ENCODE peak calls at places on chromosomes 16 and 17, in four cellular contexts. One of them, this sample, is unnamed.

GRCh38 chr17:61477204-61477834 is 25.1 kb downstream of the TBX4 start:
- DNase-seq in brain microvascular endothelial cell: no peak
- DNase-seq in H9: peak; percentile 36
- DNase-seq in fibroblast of lung: no peak
- DNase-seq in this sample: no peak

GRCh38 chr16:70416748-70417616 is 21.9 kb downstream of the ST3GAL2 start:
- DNase-seq in brain microvascular endothelial cell: no peak
- DNase-seq in H9: no peak
- DNase-seq in fibroblast of lung: no peak
- DNase-seq in this sample: no peak

GRCh38 chr17:3695723-3696411 is at the start of gene P2RX5:
- DNase-seq in brain microvascular endothelial cell: no peak
- DNase-seq in H9: peak; percentile 84
- DNase-seq in fibroblast of lung: peak; percentile 21
- DNase-seq in this sample: no peak

GRCh38 chr17:8518346-8518745 is 82.7 kb downstream of the NDEL1 start:
- DNase-seq in brain microvascular endothelial cell: no peak
- DNase-seq in H9: no peak
- DNase-seq in fibroblast of lung: no peak
- DNase-seq in this sample: no peak

GRCh38 chr16:81180578-81180977 is 57.9 kb upstream of the BCO1 start:
- DNase-seq in brain microvascular endothelial cell: no peak
- DNase-seq in H9: no peak
- DNase-seq in fibroblast of lung: no peak
- DNase-seq in this sample: no peak

GRCh38 chr17:80668375-80669149 is 123.9 kb downstream of the RPTOR start:
- DNase-seq in brain microvascular endothelial cell: no peak
- DNase-seq in H9: no peak
- DNase-seq in fibroblast of lung: no peak
- DNase-seq in this sample: no peak

GRCh38 chr16:53087101-53087500 is 32.3 kb downstream of the CHD9 start:
- DNase-seq in brain microvascular endothelial cell: peak; percentile 13
- DNase-seq in H9: no peak
- DNase-seq in fibroblast of lung: peak; percentile 58
- DNase-seq in this sample: no peak

GRCh38 chr16:67326472-67327309 is at the start of the genes KCTD19 and LRRC36:
- DNase-seq in brain microvascular endothelial cell: no peak
- DNase-seq in H9: peak; percentile 97
- DNase-seq in fibroblast of lung: no peak
- DNase-seq in this sample: no peak

GRCh38 chr17:948284-948852 is 31.2 kb downstream of the NXN start:
- DNase-seq in brain microvascular endothelial cell: no peak
- DNase-seq in H9: peak; percentile 87
- DNase-seq in fibroblast of lung: no peak
- DNase-seq in this sample: no peak

GRCh38 chr17:72609501-72609900 is 483.0 kb downstream of the SLC39A11 start:
- DNase-seq in brain microvascular endothelial cell: peak; percentile 54
- DNase-seq in H9: no peak
- DNase-seq in fibroblast of lung: peak; percentile 89
- DNase-seq in this sample: peak; percentile 85

GRCh38 chr16:89923640-89924297 is 627 bp downstream of the TUBB3 start:
- DNase-seq in brain microvascular endothelial cell: no peak
- DNase-seq in H9: peak; percentile 65
- DNase-seq in fibroblast of lung: no peak
- DNase-seq in this sample: no peak

GRCh38 chr17:10737168-10737622 is 7.4 kb upstream of the TMEM220 start:
- DNase-seq in brain microvascular endothelial cell: peak; percentile 47
- DNase-seq in H9: peak; percentile 75
- DNase-seq in fibroblast of lung: peak; percentile 37
- DNase-seq in this sample: peak; percentile 55

GRCh38 chr16:58854392-58854791 is 120.3 kb upstream of the GOT2 start:
- DNase-seq in brain microvascular endothelial cell: no peak
- DNase-seq in H9: no peak
- DNase-seq in fibroblast of lung: no peak
- DNase-seq in this sample: no peak

GRCh38 chr16:27434141-27435051 is 32.4 kb downstream of the IL21R start:
- DNase-seq in brain microvascular endothelial cell: no peak
- DNase-seq in H9: peak; percentile 19
- DNase-seq in fibroblast of lung: no peak
- DNase-seq in this sample: no peak

GRCh38 chr17:50630524-50631194 is 4.0 kb upstream of the ABCC3 start:
- DNase-seq in brain microvascular endothelial cell: no peak
- DNase-seq in H9: peak; percentile 79
- DNase-seq in fibroblast of lung: no peak
- DNase-seq in this sample: peak; percentile 73

GRCh38 chr17:33291248-33292183 is 1.6 kb downstream of the ASIC2 start:
- DNase-seq in brain microvascular endothelial cell: no peak
- DNase-seq in H9: peak; percentile 81
- DNase-seq in fibroblast of lung: peak; percentile 75
- DNase-seq in this sample: peak; percentile 13

GRCh38 chr16:53944026-53944425 is 240.1 kb downstream of the FTO start:
- DNase-seq in brain microvascular endothelial cell: no peak
- DNase-seq in H9: no peak
- DNase-seq in fibroblast of lung: peak; percentile 9
- DNase-seq in this sample: peak; percentile 49

GRCh38 chr16:31016018-31016417 is 5.6 kb upstream of the STX1B start:
- DNase-seq in brain microvascular endothelial cell: no peak
- DNase-seq in H9: no peak
- DNase-seq in fibroblast of lung: no peak
- DNase-seq in this sample: no peak

GRCh38 chr17:2965621-2966275 is 97.7 kb downstream of the OR1D5 start:
- DNase-seq in brain microvascular endothelial cell: peak; percentile 70
- DNase-seq in H9: peak; percentile 26
- DNase-seq in fibroblast of lung: peak; percentile 70
- DNase-seq in this sample: peak; percentile 63

GRCh38 chr16:48133455-48134226 is 22.2 kb downstream of the ABCC12 start:
- DNase-seq in brain microvascular endothelial cell: no peak
- DNase-seq in H9: no peak
- DNase-seq in fibroblast of lung: no peak
- DNase-seq in this sample: no peak

GRCh38 chr17:81013642-81014041 is 21.3 kb upstream of the BAIAP2 start:
- DNase-seq in brain microvascular endothelial cell: no peak
- DNase-seq in H9: no peak
- DNase-seq in fibroblast of lung: no peak
- DNase-seq in this sample: no peak

GRCh38 chr16:51816929-51817328 is 665.9 kb upstream of the SALL1 start:
- DNase-seq in brain microvascular endothelial cell: peak; percentile 55
- DNase-seq in H9: no peak
- DNase-seq in fibroblast of lung: no peak
- DNase-seq in this sample: no peak

GRCh38 chr16:68460067-68460466 is 11.8 kb upstream of the SMPD3 start:
- DNase-seq in brain microvascular endothelial cell: no peak
- DNase-seq in H9: no peak
- DNase-seq in fibroblast of lung: no peak
- DNase-seq in this sample: no peak

GRCh38 chr16:68459457-68459856 is 11.1 kb upstream of the SMPD3 start:
- DNase-seq in brain microvascular endothelial cell: no peak
- DNase-seq in H9: no peak
- DNase-seq in fibroblast of lung: no peak
- DNase-seq in this sample: no peak

GRCh38 chr16:68466174-68466573 is 17.9 kb upstream of the SMPD3 start:
- DNase-seq in brain microvascular endothelial cell: no peak
- DNase-seq in H9: no peak
- DNase-seq in fibroblast of lung: no peak
- DNase-seq in this sample: no peak

GRCh38 chr16:68468849-68469248 is 20.5 kb upstream of the SMPD3 start:
- DNase-seq in brain microvascular endothelial cell: no peak
- DNase-seq in H9: no peak
- DNase-seq in fibroblast of lung: no peak
- DNase-seq in this sample: no peak

GRCh38 chr16:68463904-68464303 is 15.6 kb upstream of the SMPD3 start:
- DNase-seq in brain microvascular endothelial cell: no peak
- DNase-seq in H9: no peak
- DNase-seq in fibroblast of lung: no peak
- DNase-seq in this sample: no peak
- TF ChIP-seq CTCF in brain microvascular endothelial cell: no peak
- TF ChIP-seq CTCF in H9: no peak
- TF ChIP-seq CTCF in fibroblast of lung: no peak
- TF ChIP-seq CTCF in this sample: no peak

GRCh38 chr17:78924481-78925151 is 571 bp downstream of the TIMP2 start:
- DNase-seq in brain microvascular endothelial cell: no peak
- DNase-seq in H9: peak; percentile 73
- DNase-seq in fibroblast of lung: peak; percentile 44
- DNase-seq in this sample: no peak
- H3K27ac ChIP-seq in brain microvascular endothelial cell: no peak overlapping the region
- H3K27ac ChIP-seq in H9: no peak overlapping the region
- H3K27ac ChIP-seq in fibroblast of lung: peak overlapping the region; percentile 79
- H3K27ac ChIP-seq in this sample: peak overlapping the region; percentile 96

GRCh38 chr17:16463341-16464000 is 28.5 kb downstream of the LRRC75A start:
- DNase-seq in brain microvascular endothelial cell: no peak
- DNase-seq in H9: peak; percentile 66
- DNase-seq in fibroblast of lung: peak; percentile 54
- DNase-seq in this sample: peak; percentile 56
- TF ChIP-seq CTCF in brain microvascular endothelial cell: peak; percentile 45
- TF ChIP-seq CTCF in H9: peak; percentile 41
- TF ChIP-seq CTCF in fibroblast of lung: peak; percentile 44
- TF ChIP-seq CTCF in this sample: peak; percentile 17

DNA sequence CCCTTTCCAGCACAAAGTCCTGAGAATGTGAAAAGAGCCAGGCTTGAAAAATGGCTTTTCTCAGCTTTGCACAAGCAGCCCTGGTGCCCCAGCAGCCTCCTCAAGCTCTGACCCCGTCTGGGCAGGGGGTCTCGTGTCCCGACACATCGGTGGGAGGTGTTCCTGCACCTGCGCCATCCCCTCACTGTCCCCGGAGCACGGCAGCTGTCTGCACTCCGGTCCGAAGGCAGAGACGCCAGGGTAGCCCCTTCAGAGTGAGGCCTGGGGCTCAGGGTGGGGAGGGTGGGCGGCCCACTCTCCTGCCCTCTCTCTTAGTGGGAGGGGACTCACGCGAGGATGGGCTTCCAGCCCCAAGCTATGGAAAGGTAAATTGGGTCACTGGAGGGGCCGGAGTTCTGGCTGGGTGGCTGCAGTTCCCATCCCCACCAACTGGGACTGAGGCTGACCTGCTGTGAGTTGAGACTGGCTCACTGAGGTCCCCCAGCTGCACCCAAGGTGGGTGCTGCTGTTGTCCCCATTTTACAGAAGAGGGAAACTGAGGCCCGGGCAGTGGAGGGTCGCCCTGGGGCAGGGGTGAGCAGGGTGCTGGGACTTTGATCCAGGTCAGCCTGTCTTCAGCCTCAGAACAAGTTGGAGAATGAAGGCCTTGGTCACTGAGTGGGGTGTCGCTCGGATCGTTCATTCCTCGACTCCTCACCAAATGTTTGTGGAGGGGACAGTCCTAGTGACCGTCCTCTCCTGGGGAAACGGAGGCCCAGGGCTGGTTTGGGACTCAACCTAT is 2.3 kb upstream of the BAIAP3 start:
- DNase-seq in brain microvascular endothelial cell: no peak
- DNase-seq in H9: no peak
- DNase-seq in fibroblast of lung: no peak
- DNase-seq in this sample: no peak
- H3K27ac ChIP-seq in brain microvascular endothelial cell: no peak overlapping the region
- H3K27ac ChIP-seq in H9: no peak overlapping the region
- H3K27ac ChIP-seq in fibroblast of lung: no peak overlapping the region
- H3K27ac ChIP-seq in this sample: no peak overlapping the region

DNA sequence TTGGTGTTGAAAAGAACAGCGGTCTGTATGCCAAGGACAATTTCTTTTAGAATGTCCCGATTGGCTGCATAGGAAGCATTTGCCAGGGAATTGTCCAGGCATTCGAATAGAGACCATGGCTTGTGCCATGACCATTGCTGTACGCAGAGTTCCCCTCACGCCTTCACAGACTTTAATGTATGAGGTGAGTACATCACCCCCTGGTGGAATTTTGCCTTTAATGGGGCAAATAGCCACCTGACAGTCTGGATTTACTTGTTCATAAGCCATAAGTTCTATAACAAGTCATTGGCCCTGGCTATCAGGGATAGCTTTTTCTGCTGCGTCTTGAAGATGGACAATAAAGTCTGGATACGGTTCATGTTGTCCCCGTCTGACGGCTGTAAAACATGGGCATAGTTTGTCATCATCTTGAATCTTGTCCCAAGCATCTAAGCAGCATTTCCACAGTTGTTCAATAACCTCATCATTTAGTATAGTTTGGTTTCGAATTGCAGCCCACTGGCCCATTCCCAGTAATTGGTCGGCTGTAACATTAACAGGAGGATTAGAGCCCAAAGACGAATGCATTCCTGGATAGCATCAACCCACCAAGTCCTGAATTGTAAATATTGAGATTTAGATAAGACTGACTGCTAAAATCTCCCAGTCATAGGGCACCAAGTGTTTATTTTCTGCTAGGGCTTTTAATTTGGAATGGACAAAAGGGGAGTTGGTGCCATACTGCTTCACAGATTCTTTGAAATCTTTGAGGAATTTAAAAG is 67.7 kb upstream of the ARL4D start:
- DNase-seq in brain microvascular endothelial cell: no peak
- DNase-seq in H9: no peak
- DNase-seq in fibroblast of lung: no peak
- DNase-seq in this sample: no peak
- TF ChIP-seq CTCF in brain microvascular endothelial cell: peak; percentile 18
- TF ChIP-seq CTCF in H9: peak; percentile 31
- TF ChIP-seq CTCF in fibroblast of lung: no peak
- TF ChIP-seq CTCF in this sample: no peak

DNA sequence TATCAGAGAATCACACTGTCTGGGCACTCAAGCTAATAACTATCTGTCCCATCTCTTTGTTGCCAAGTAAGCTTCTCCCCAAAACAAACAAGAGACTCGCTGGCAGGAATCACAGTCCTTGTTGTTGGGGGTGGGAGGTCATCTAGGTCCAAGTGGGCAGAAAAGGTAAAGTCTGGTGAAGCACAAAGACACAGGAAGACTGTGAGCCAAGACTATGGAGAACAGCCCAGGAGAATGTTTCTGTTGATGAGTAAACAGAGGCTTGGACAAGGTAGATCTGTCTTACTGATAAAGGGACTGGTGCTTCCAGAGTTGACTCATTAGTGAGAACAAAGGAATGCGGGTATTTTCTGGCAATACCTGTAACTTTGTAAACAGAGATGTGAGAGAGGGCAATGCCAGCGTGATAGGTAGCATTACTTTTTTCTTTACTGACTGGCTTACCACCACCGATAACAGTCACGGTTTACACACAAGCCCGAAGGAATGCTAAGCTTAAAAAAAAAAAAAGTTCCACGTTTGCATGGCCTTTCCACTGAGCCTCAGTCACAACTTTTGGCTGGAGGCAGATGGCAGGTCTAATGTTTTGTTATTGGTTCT is 11.5 kb upstream of the MMD start:
- DNase-seq in brain microvascular endothelial cell: no peak
- DNase-seq in H9: no peak
- DNase-seq in fibroblast of lung: peak; percentile 65
- DNase-seq in this sample: peak; percentile 89
- H3K27ac ChIP-seq in brain microvascular endothelial cell: peak overlapping the region; percentile 40
- H3K27ac ChIP-seq in H9: no peak overlapping the region
- H3K27ac ChIP-seq in fibroblast of lung: peak overlapping the region; percentile 83
- H3K27ac ChIP-seq in this sample: no peak overlapping the region